ENCODE peak calls at places on chromosomes 4 and X, in four cellular contexts. B is hepatocyte, P is bronchial epithelial cell, A is heart right ventricle. S is an unnamed sample.

GRCh38 chr4:2948895-2949781 is 14.1 kb downstream of the NOP14 start:
- DNase-seq in B (peak), P (peak), A (no peak), S (peak)

GRCh38 chr4:24211821-24212220 is 322.0 kb upstream of the PPARGC1A start:
- DNase-seq in B (no peak), P (peak), A (no peak), S (no peak)

GRCh38 chr4:1900624-1901023 is 29.4 kb downstream of the NSD2 start:
- DNase-seq in B (no peak), P (no peak), A (no peak), S (no peak)

GRCh38 chr4:123096038-123096437 is 173.6 kb upstream of the NUDT6 start:
- DNase-seq in B (no peak), P (peak), A (no peak), S (peak)

GRCh38 chr4:169854090-169854489 is 96.3 kb upstream of the HPF1 start:
- DNase-seq in B (peak), P (peak), A (no peak), S (no peak)

GRCh38 chrX:46665232-46666162 is 91.9 kb downstream of the CHST7 start:
- DNase-seq in B (no peak), P (peak), A (no peak), S (peak)

GRCh38 chr4:104017213-104017612 is 297.4 kb upstream of the TACR3 start:
- DNase-seq in B (no peak), P (no peak), A (no peak), S (no peak)

GRCh38 chrX:9855536-9856320 is 69.5 kb downstream of the SHROOM2 start:
- DNase-seq in B (no peak), P (no peak), A (no peak), S (no peak)

GRCh38 chr4:71860643-71861042 is 76.8 kb upstream of the GC start:
- DNase-seq in B (no peak), P (no peak), A (no peak), S (peak)

GRCh38 chr4:114093221-114093715 is 113.8 kb upstream of the ARSJ start:
- DNase-seq in B (no peak), P (no peak), A (no peak), S (no peak)

GRCh38 chr4:1178300-1179088 is 6.1 kb upstream of the SPON2 start:
- DNase-seq in B (no peak), P (peak), A (no peak), S (no peak)

GRCh38 chr4:47410271-47410670 is 53.2 kb downstream of the COMMD8 start:
- DNase-seq in B (no peak), P (no peak), A (no peak), S (no peak)

GRCh38 chr4:40206421-40206820 is 9.6 kb downstream of the RHOH start:
- DNase-seq in B (no peak), P (no peak), A (no peak), S (no peak)

GRCh38 chr4:71501992-71502391 is 163.2 kb downstream of the SLC4A4 start:
- DNase-seq in B (no peak), P (no peak), A (no peak), S (no peak)

GRCh38 chr4:169621754-169622481 is 1.5 kb downstream of the CLCN3 start:
- DNase-seq in B (peak), P (peak), A (no peak), S (peak)

GRCh38 chr4:183620421-183620820 is 38.6 kb downstream of the RWDD4 start:
- DNase-seq in B (no peak), P (no peak), A (no peak), S (no peak)

GRCh38 chr4:80266267-80266901 is at the start of gene FGF5:
- DNase-seq in B (peak), P (peak), A (peak), S (peak)

GRCh38 chr4:138405439-138405838 is 163.3 kb upstream of the SLC7A11 start:
- DNase-seq in B (peak), P (peak), A (no peak), S (peak)

GRCh38 chr4:1238676-1239000 is 10.3 kb downstream of the CTBP1 start:
- DNase-seq in B (no peak), P (no peak), A (no peak), S (no peak)

GRCh38 chr4:158139086-158139485 is 33.7 kb downstream of the GASK1B start:
- DNase-seq in B (peak), P (no peak), A (no peak), S (no peak)

GRCh38 chrX:71911023-71911730 is 532 bp downstream of the NHSL2 start:
- DNase-seq in B (peak), P (no peak), A (no peak), S (no peak)

GRCh38 chr4:100348472-100348871 is 158.2 kb upstream of the DDIT4L start:
- DNase-seq in B (peak), P (peak), A (no peak), S (peak)

GRCh38 chr4:156201050-156201449 is 247.4 kb upstream of the CTSO start:
- DNase-seq in B (no peak), P (no peak), A (no peak), S (no peak)

GRCh38 chr4:75099321-75099720 is 166.4 kb downstream of the PARM1 start:
- DNase-seq in B (no peak), P (peak), A (no peak), S (peak)

GRCh38 chr4:6918345-6918744 is 8.7 kb downstream of the TBC1D14 start:
- DNase-seq in B (no peak), P (no peak), A (no peak), S (no peak)

GRCh38 chrX:1182211-1182610 is 30.2 kb downstream of the CRLF2 start:
- DNase-seq in B (no peak), P (no peak), A (no peak), S (no peak)

GRCh38 chrX:2427147-2427546 is 73.6 kb downstream of the DHRSX start:
- DNase-seq in B (no peak), P (no peak), A (no peak), S (no peak)

GRCh38 chrX:97399400-97399799 is 515.7 kb downstream of the RPA4 start:
- DNase-seq in B (no peak), P (peak), A (no peak), S (peak)

GRCh38 chrX:134396174-134396573 is 63.8 kb upstream of the HPRT1 start:
- DNase-seq in B (no peak), P (peak), A (no peak), S (peak)

GRCh38 chrX:53481093-53481492 is 46.9 kb upstream of the HSD17B10 start:
- DNase-seq in B (no peak), P (no peak), A (no peak), S (peak)

GRCh38 chr4:82381661-82382284 is 8.0 kb upstream of the HNRNPD start:
- DNase-seq in B (no peak), P (no peak), A (no peak), S (no peak)

GRCh38 chr4:146522862-146523205 is 1.1 kb upstream of the SLC10A7 start:
- DNase-seq in B (no peak), P (peak), A (no peak), S (peak)

GRCh38 chr4:123922847-123923246 is 526.3 kb downstream of the SPRY1 start:
- DNase-seq in B (no peak), P (peak), A (no peak), S (no peak)

GRCh38 chr4:42915484-42915883 is 23.0 kb downstream of the GRXCR1 start:
- DNase-seq in B (no peak), P (peak), A (no peak), S (peak)

DNA sequence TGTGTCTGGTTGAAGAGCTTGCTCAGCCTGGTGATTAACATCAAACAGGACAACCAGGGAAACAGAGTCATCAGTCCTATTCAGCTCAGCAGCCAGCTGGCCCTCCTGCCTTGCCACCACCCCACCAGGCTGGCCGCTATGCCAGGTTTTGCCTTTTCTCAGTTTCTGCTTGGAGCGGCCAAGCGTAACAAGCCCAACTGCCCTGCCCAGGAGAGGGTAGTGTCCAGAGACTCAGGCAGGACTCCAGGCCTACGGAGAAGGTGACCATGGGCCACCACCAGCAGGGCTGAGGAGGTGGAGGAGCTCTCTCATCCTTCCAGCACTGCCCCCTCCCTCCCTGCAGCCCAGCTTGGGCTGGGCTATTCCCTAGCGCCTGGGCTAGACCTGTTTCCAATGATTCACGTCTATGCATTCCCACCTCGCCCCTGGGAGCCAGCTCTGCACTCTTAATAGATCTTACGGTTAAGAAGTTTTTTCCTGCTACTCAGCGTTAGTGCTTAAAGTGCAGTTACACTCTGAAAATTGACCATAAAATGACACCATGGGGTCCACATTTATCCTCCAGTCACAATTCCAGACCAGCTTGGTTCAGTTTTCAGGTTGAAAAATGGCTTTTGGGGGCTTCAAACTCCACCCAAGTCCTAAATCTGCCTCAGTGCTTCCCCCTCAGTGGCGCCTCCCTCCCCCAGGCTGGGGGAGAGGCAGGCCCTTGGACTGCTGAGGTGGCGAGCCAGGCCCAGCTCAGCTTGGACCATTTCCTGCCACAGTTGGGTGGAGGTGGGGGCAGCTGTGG is 124.0 kb upstream of the PJA1 start:
- DNase-seq in B (peak), P (no peak), A (no peak), S (no peak)
- TF ChIP-seq CTCF in B (no peak), P (no peak), A (no peak), S (no peak)

GRCh38 chr4:128056396-128056795 is 4.7 kb upstream of the LARP1B start:
- DNase-seq in B (no peak), P (no peak), A (no peak), S (no peak)

GRCh38 chr4:128060130-128060619 is 937 bp upstream of the LARP1B start:
- DNase-seq in B (no peak), P (no peak), A (no peak), S (no peak)

GRCh38 chr4:128061566-128062536 is 739 bp downstream of the LARP1B start:
- DNase-seq in B (peak), P (peak), A (peak), S (peak)

DNA sequence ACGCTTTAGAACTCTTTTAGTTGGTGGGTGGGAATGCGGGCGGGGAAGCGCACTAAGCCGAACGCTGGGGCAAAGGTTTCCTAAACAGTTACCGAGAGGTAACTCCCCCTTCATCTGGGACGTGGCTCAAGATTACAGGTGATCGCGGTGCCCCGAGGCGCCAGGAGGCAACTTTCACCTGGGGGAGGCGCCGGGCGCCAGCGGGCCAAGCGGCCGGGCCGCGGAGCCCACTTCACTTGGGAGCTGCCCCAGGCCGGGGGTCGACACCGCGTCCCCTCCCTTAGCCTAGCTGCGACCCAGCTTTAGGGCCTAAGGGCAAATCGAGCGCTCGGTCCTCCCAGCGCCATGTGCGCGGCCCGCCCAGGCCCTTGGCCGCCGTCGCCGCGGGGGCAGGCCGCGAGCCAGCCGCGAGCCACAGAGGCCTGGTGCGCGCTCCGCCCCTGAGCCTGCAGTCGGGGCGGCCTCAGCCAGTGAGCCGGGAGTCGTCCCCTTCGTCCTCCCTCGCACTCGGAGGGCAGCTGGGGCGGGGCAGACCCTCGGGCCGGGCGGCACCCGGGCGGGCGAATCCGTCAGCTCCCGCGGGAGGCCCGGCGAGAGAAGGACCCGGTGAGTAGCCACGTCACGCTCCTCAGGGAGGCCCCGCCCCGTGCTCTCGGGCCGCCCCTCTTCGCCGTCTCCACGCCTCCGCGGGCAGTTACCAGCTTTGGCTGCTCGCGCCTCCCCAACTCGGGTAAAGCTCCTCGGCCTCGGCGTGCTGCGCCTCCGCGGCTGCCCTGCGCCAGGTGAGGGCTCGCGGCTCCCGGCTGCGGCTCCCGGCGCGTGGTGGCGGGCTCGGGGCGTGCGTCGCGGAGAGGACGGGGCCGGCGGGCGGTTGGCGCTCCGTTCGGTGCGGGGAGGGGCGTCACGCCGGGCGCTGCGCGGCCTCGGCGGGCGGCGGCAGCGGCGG is at the start of gene LARP1B:
- DNase-seq in B (peak), P (peak), A (peak), S (peak)
- TF ChIP-seq CTCF in B (no peak), P (no peak), A (peak), S (no peak)

GRCh38 chrX:84046403-84046984 is 141.5 kb downstream of the RPS6KA6 start:
- DNase-seq in B (peak), P (peak), A (no peak), S (peak)
- TF ChIP-seq CTCF in B (peak), P (peak), A (peak), S (peak)

GRCh38 chr4:15457401-15458201 is 12.1 kb upstream of the CC2D2A start:
- DNase-seq in B (peak), P (peak), A (no peak), S (peak)
- TF ChIP-seq CTCF in B (peak), P (peak), A (peak), S (peak)

DNA sequence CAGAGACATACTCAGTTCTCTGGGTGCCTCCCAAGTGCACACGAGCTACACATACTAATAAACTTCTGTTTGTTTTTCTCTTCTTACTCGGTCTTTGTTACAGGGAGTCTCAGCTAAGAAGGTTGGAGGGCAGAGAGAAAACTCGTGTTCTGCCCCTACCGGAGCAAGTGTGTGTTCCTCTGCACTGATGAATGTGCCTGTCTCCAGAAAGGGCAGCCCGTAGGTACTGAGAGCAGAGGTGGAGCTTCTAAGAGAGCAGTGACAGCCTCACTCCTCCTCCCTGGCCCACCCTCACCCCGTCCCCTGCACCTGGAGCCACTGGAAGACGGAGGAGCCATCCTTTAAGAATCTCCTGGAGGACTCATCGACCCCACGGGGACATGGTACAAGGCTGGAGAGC is 67.6 kb downstream of the MTNR1A start:
- DNase-seq in B (no peak), P (no peak), A (no peak), S (no peak)
- TF ChIP-seq CTCF in B (no peak), P (no peak), A (no peak), S (no peak)

GRCh38 chr4:108762559-108763225 is at the start of gene ETNPPL:
- DNase-seq in B (peak), P (no peak), A (peak), S (peak)
- TF ChIP-seq CTCF in B (no peak), P (no peak), A (peak), S (no peak)

GRCh38 chr4:77305766-77306165 is 148.8 kb downstream of the CCNG2 start:
- DNase-seq in B (no peak), P (no peak), A (no peak), S (no peak)
- TF ChIP-seq CTCF in B (no peak), P (peak), A (no peak), S (peak)

GRCh38 chr4:171473155-171473554 is 340.0 kb upstream of the GALNTL6 start:
- DNase-seq in B (no peak), P (no peak), A (no peak), S (no peak)
- TF ChIP-seq CTCF in B (no peak), P (no peak), A (no peak), S (no peak)

GRCh38 chrX:16971694-16972093 is 25.2 kb downstream of the REPS2 start:
- DNase-seq in B (no peak), P (no peak), A (no peak), S (no peak)
- TF ChIP-seq CTCF in B (no peak), P (no peak), A (no peak), S (no peak)

S was measured in PC-3.